ENCODE peak calls at places on chromosomes 12 and 14, in ten cellular contexts. One of them, this sample, is unnamed.

GRCh38 chr14:80636071-80636470 is 305.5 kb downstream of the CEP128 start:
- DNase-seq in NCI-H524 treated with DMSO at 0.1 percent for 48 hours: no peak
- DNase-seq in activated gamma-delta T cell: no peak
- DNase-seq in astrocyte of the spinal cord: no peak
- DNase-seq in activated T-cell treated with anti-CD3 and anti-CD28 coated beads, Interleukin-2, amount 50 U/mL, for 72 hours: no peak
- DNase-seq in dorsolateral prefrontal cortex: no peak
- DNase-seq in AG04450: no peak
- DNase-seq in GM03348: no peak
- DNase-seq in activated CD4-positive, CD25-positive, alpha-beta regulatory T cell: no peak
- DNase-seq in esophagus muscularis mucosa: no peak
- DNase-seq in this sample: no peak

GRCh38 chr12:113403435-113404415 is at the start of gene SDS:
- DNase-seq in activated CD4-positive, CD25-positive, alpha-beta regulatory T cell: no peak
- DNase-seq in esophagus muscularis mucosa: no peak
- DNase-seq in dorsolateral prefrontal cortex: peak
- DNase-seq in NCI-H524 treated with DMSO at 0.1 percent for 48 hours: no peak
- DNase-seq in activated gamma-delta T cell: no peak
- DNase-seq in GM03348: no peak
- DNase-seq in activated T-cell treated with anti-CD3 and anti-CD28 coated beads, Interleukin-2, amount 50 U/mL, for 72 hours: no peak
- DNase-seq in AG04450: peak
- DNase-seq in astrocyte of the spinal cord: peak
- DNase-seq in this sample: no peak

GRCh38 chr12:113244015-113244983 is 23.0 kb downstream of the TPCN1 start:
- DNase-seq in activated CD4-positive, CD25-positive, alpha-beta regulatory T cell: no peak
- DNase-seq in AG04450: no peak
- DNase-seq in astrocyte of the spinal cord: no peak
- DNase-seq in activated T-cell treated with anti-CD3 and anti-CD28 coated beads, Interleukin-2, amount 50 U/mL, for 72 hours: no peak
- DNase-seq in NCI-H524 treated with DMSO at 0.1 percent for 48 hours: no peak
- DNase-seq in dorsolateral prefrontal cortex: peak
- DNase-seq in esophagus muscularis mucosa: no peak
- DNase-seq in GM03348: no peak
- DNase-seq in activated gamma-delta T cell: no peak
- DNase-seq in this sample: peak

GRCh38 chr14:97626088-97626487 is 828.9 kb downstream of the VRK1 start:
- DNase-seq in GM03348: no peak
- DNase-seq in activated gamma-delta T cell: no peak
- DNase-seq in dorsolateral prefrontal cortex: no peak
- DNase-seq in activated T-cell treated with anti-CD3 and anti-CD28 coated beads, Interleukin-2, amount 50 U/mL, for 72 hours: no peak
- DNase-seq in AG04450: no peak
- DNase-seq in astrocyte of the spinal cord: no peak
- DNase-seq in NCI-H524 treated with DMSO at 0.1 percent for 48 hours: no peak
- DNase-seq in esophagus muscularis mucosa: no peak
- DNase-seq in activated CD4-positive, CD25-positive, alpha-beta regulatory T cell: no peak
- DNase-seq in this sample: no peak

GRCh38 chr14:78970677-78971076 is 800.5 kb downstream of the NRXN3 start:
- DNase-seq in astrocyte of the spinal cord: no peak
- DNase-seq in activated T-cell treated with anti-CD3 and anti-CD28 coated beads, Interleukin-2, amount 50 U/mL, for 72 hours: no peak
- DNase-seq in AG04450: no peak
- DNase-seq in dorsolateral prefrontal cortex: no peak
- DNase-seq in esophagus muscularis mucosa: no peak
- DNase-seq in NCI-H524 treated with DMSO at 0.1 percent for 48 hours: no peak
- DNase-seq in activated gamma-delta T cell: no peak
- DNase-seq in GM03348: no peak
- DNase-seq in activated CD4-positive, CD25-positive, alpha-beta regulatory T cell: no peak
- DNase-seq in this sample: no peak

GRCh38 chr12:14366211-14366762 is 805 bp downstream of the ATF7IP start:
- DNase-seq in activated CD4-positive, CD25-positive, alpha-beta regulatory T cell: no peak
- DNase-seq in GM03348: peak
- DNase-seq in activated gamma-delta T cell: no peak
- DNase-seq in astrocyte of the spinal cord: no peak
- DNase-seq in esophagus muscularis mucosa: no peak
- DNase-seq in dorsolateral prefrontal cortex: no peak
- DNase-seq in AG04450: no peak
- DNase-seq in activated T-cell treated with anti-CD3 and anti-CD28 coated beads, Interleukin-2, amount 50 U/mL, for 72 hours: no peak
- DNase-seq in NCI-H524 treated with DMSO at 0.1 percent for 48 hours: no peak
- DNase-seq in this sample: no peak

GRCh38 chr12:53728206-53728605 is 954 bp upstream of the CALCOCO1 start:
- DNase-seq in activated T-cell treated with anti-CD3 and anti-CD28 coated beads, Interleukin-2, amount 50 U/mL, for 72 hours: no peak
- DNase-seq in NCI-H524 treated with DMSO at 0.1 percent for 48 hours: no peak
- DNase-seq in astrocyte of the spinal cord: no peak
- DNase-seq in dorsolateral prefrontal cortex: no peak
- DNase-seq in activated CD4-positive, CD25-positive, alpha-beta regulatory T cell: no peak
- DNase-seq in AG04450: no peak
- DNase-seq in GM03348: no peak
- DNase-seq in esophagus muscularis mucosa: no peak
- DNase-seq in activated gamma-delta T cell: no peak
- DNase-seq in this sample: no peak

GRCh38 chr12:24947541-24948451 is 1.1 kb downstream of the BCAT1 start:
- DNase-seq in activated gamma-delta T cell: no peak
- DNase-seq in astrocyte of the spinal cord: peak
- DNase-seq in GM03348: no peak
- DNase-seq in dorsolateral prefrontal cortex: no peak
- DNase-seq in activated T-cell treated with anti-CD3 and anti-CD28 coated beads, Interleukin-2, amount 50 U/mL, for 72 hours: no peak
- DNase-seq in AG04450: no peak
- DNase-seq in esophagus muscularis mucosa: no peak
- DNase-seq in NCI-H524 treated with DMSO at 0.1 percent for 48 hours: no peak
- DNase-seq in activated CD4-positive, CD25-positive, alpha-beta regulatory T cell: no peak
- DNase-seq in this sample: no peak

GRCh38 chr12:48336564-48336963 is 14.2 kb downstream of the ZNF641 start:
- DNase-seq in activated T-cell treated with anti-CD3 and anti-CD28 coated beads, Interleukin-2, amount 50 U/mL, for 72 hours: no peak
- DNase-seq in astrocyte of the spinal cord: no peak
- DNase-seq in esophagus muscularis mucosa: no peak
- DNase-seq in GM03348: no peak
- DNase-seq in AG04450: no peak
- DNase-seq in dorsolateral prefrontal cortex: no peak
- DNase-seq in activated gamma-delta T cell: no peak
- DNase-seq in NCI-H524 treated with DMSO at 0.1 percent for 48 hours: no peak
- DNase-seq in activated CD4-positive, CD25-positive, alpha-beta regulatory T cell: no peak
- DNase-seq in this sample: no peak

GRCh38 chr12:10143205-10143604 is 13.2 kb upstream of the CLEC7A start:
- DNase-seq in esophagus muscularis mucosa: no peak
- DNase-seq in astrocyte of the spinal cord: no peak
- DNase-seq in NCI-H524 treated with DMSO at 0.1 percent for 48 hours: no peak
- DNase-seq in GM03348: no peak
- DNase-seq in dorsolateral prefrontal cortex: no peak
- DNase-seq in AG04450: no peak
- DNase-seq in activated CD4-positive, CD25-positive, alpha-beta regulatory T cell: no peak
- DNase-seq in activated T-cell treated with anti-CD3 and anti-CD28 coated beads, Interleukin-2, amount 50 U/mL, for 72 hours: no peak
- DNase-seq in activated gamma-delta T cell: no peak
- DNase-seq in this sample: no peak

GRCh38 chr12:47216150-47216677 is 136.5 kb upstream of the AMIGO2 start:
- DNase-seq in AG04450: no peak
- DNase-seq in dorsolateral prefrontal cortex: no peak
- DNase-seq in activated CD4-positive, CD25-positive, alpha-beta regulatory T cell: peak
- DNase-seq in GM03348: no peak
- DNase-seq in activated T-cell treated with anti-CD3 and anti-CD28 coated beads, Interleukin-2, amount 50 U/mL, for 72 hours: peak
- DNase-seq in NCI-H524 treated with DMSO at 0.1 percent for 48 hours: no peak
- DNase-seq in astrocyte of the spinal cord: no peak
- DNase-seq in esophagus muscularis mucosa: no peak
- DNase-seq in activated gamma-delta T cell: no peak
- DNase-seq in this sample: no peak

GRCh38 chr12:109770104-109770860 is 56.7 kb downstream of the FAM222A start:
- DNase-seq in dorsolateral prefrontal cortex: peak
- DNase-seq in esophagus muscularis mucosa: no peak
- DNase-seq in GM03348: no peak
- DNase-seq in AG04450: no peak
- DNase-seq in NCI-H524 treated with DMSO at 0.1 percent for 48 hours: no peak
- DNase-seq in activated T-cell treated with anti-CD3 and anti-CD28 coated beads, Interleukin-2, amount 50 U/mL, for 72 hours: no peak
- DNase-seq in activated CD4-positive, CD25-positive, alpha-beta regulatory T cell: no peak
- DNase-seq in activated gamma-delta T cell: no peak
- DNase-seq in astrocyte of the spinal cord: no peak
- DNase-seq in this sample: peak

GRCh38 chr12:54549774-54550451 is 512 bp downstream of the PDE1B start:
- DNase-seq in dorsolateral prefrontal cortex: no peak
- DNase-seq in AG04450: no peak
- DNase-seq in activated CD4-positive, CD25-positive, alpha-beta regulatory T cell: no peak
- DNase-seq in activated gamma-delta T cell: no peak
- DNase-seq in astrocyte of the spinal cord: no peak
- DNase-seq in activated T-cell treated with anti-CD3 and anti-CD28 coated beads, Interleukin-2, amount 50 U/mL, for 72 hours: peak
- DNase-seq in GM03348: peak
- DNase-seq in esophagus muscularis mucosa: no peak
- DNase-seq in NCI-H524 treated with DMSO at 0.1 percent for 48 hours: no peak
- DNase-seq in this sample: peak

GRCh38 chr12:89370850-89371249 is 18.5 kb upstream of the DUSP6 start:
- DNase-seq in activated gamma-delta T cell: no peak
- DNase-seq in GM03348: peak
- DNase-seq in AG04450: no peak
- DNase-seq in activated CD4-positive, CD25-positive, alpha-beta regulatory T cell: no peak
- DNase-seq in activated T-cell treated with anti-CD3 and anti-CD28 coated beads, Interleukin-2, amount 50 U/mL, for 72 hours: no peak
- DNase-seq in astrocyte of the spinal cord: peak
- DNase-seq in dorsolateral prefrontal cortex: no peak
- DNase-seq in NCI-H524 treated with DMSO at 0.1 percent for 48 hours: no peak
- DNase-seq in esophagus muscularis mucosa: no peak
- DNase-seq in this sample: no peak

GRCh38 chr14:101499513-101499912 is 61.8 kb upstream of the DIO3 start:
- DNase-seq in astrocyte of the spinal cord: no peak
- DNase-seq in activated CD4-positive, CD25-positive, alpha-beta regulatory T cell: no peak
- DNase-seq in NCI-H524 treated with DMSO at 0.1 percent for 48 hours: no peak
- DNase-seq in GM03348: no peak
- DNase-seq in esophagus muscularis mucosa: no peak
- DNase-seq in AG04450: no peak
- DNase-seq in activated T-cell treated with anti-CD3 and anti-CD28 coated beads, Interleukin-2, amount 50 U/mL, for 72 hours: no peak
- DNase-seq in dorsolateral prefrontal cortex: peak
- DNase-seq in activated gamma-delta T cell: no peak
- DNase-seq in this sample: no peak

GRCh38 chr12:107277850-107278249 is 184.5 kb upstream of the CRY1 start:
- DNase-seq in activated gamma-delta T cell: no peak
- DNase-seq in activated T-cell treated with anti-CD3 and anti-CD28 coated beads, Interleukin-2, amount 50 U/mL, for 72 hours: no peak
- DNase-seq in NCI-H524 treated with DMSO at 0.1 percent for 48 hours: no peak
- DNase-seq in esophagus muscularis mucosa: no peak
- DNase-seq in AG04450: peak
- DNase-seq in activated CD4-positive, CD25-positive, alpha-beta regulatory T cell: no peak
- DNase-seq in dorsolateral prefrontal cortex: no peak
- DNase-seq in astrocyte of the spinal cord: peak
- DNase-seq in GM03348: peak
- DNase-seq in this sample: no peak

GRCh38 chr12:120940799-120941198 is 36.6 kb upstream of the SPPL3 start:
- DNase-seq in NCI-H524 treated with DMSO at 0.1 percent for 48 hours: no peak
- DNase-seq in activated gamma-delta T cell: no peak
- DNase-seq in GM03348: no peak
- DNase-seq in activated CD4-positive, CD25-positive, alpha-beta regulatory T cell: no peak
- DNase-seq in AG04450: no peak
- DNase-seq in activated T-cell treated with anti-CD3 and anti-CD28 coated beads, Interleukin-2, amount 50 U/mL, for 72 hours: no peak
- DNase-seq in dorsolateral prefrontal cortex: no peak
- DNase-seq in esophagus muscularis mucosa: no peak
- DNase-seq in astrocyte of the spinal cord: no peak
- DNase-seq in this sample: peak

This sample was measured in upper lobe of left lung.